ENCODE peak calls at places on chromosomes 3 and 15, in nine cellular contexts. X is tibial artery, I is A549, E is ovary, D is fibroblast of pulmonary artery, Z is fibroblast of lung, N is heart left ventricle, J is mammary epithelial cell, S is AG09309. Y is an unnamed sample.
A peak's percentile ranks its signal among the peaks of the same experiment; 100 is the strongest.

GRCh38 chr3:25652921-25653320 is 11.8 kb downstream of the TOP2B start:
- DNase-seq in X (no peak), E (no peak), D (no peak), I (no peak), J (no peak), S (no peak), Z (no peak), N (no peak), Y (no peak)

GRCh38 chr3:69425249-69425648 is 39.4 kb upstream of the FRMD4B start:
- DNase-seq in X (no peak), Z (peak; percentile 52), D (peak; percentile 66), E (no peak), J (peak; percentile 37), I (peak; percentile 7), N (peak; percentile 30), S (no peak), Y (no peak)

GRCh38 chr15:81373996-81374395 is at the start of gene TMC3:
- DNase-seq in X (no peak), S (no peak), E (no peak), D (no peak), J (no peak), I (no peak), Z (no peak), N (no peak), Y (no peak)

GRCh38 chr15:51312754-51313390 is 25.5 kb downstream of the CYP19A1 start:
- DNase-seq in I (no peak), N (no peak), D (peak; percentile 72), X (no peak), S (no peak), Z (no peak), E (no peak), J (peak; percentile 70), Y (no peak)

GRCh38 chr3:10116138-10116460 is 624 bp downstream of the BRK1 start:
- DNase-seq in Z (no peak), E (no peak), X (no peak), S (no peak), D (peak; percentile 33), N (no peak), J (peak; percentile 43), I (peak; percentile 12), Y (no peak)

GRCh38 chr15:48522123-48522522 is 123.4 kb downstream of the FBN1 start:
- DNase-seq in N (no peak), S (no peak), X (no peak), E (no peak), I (no peak), Z (no peak), J (no peak), D (no peak), Y (no peak)

GRCh38 chr15:101240364-101240763 is 11.5 kb downstream of the CHSY1 start:
- DNase-seq in X (no peak), S (peak; percentile 48), Z (peak; percentile 82), I (no peak), D (peak; percentile 85), J (no peak), N (no peak), E (no peak), Y (no peak)

GRCh38 chr3:195150194-195151118 is 120.5 kb downstream of the XXYLT1 start:
- DNase-seq in Z (peak; percentile 82), J (no peak), E (peak; percentile 69), S (no peak), I (no peak), X (peak; percentile 89), D (peak; percentile 95), N (peak; percentile 82), Y (no peak)

GRCh38 chr15:43523646-43524045 is 6.2 kb downstream of the MAP1A start:
- DNase-seq in N (no peak), J (no peak), X (no peak), S (no peak), Z (no peak), E (no peak), I (no peak), D (no peak), Y (no peak)

GRCh38 chr15:85750807-85751730 is 43.7 kb downstream of the KLHL25 start:
- DNase-seq in E (no peak), D (no peak), N (no peak), I (no peak), Z (peak; percentile 14), J (no peak), X (peak; percentile 74), S (no peak), Y (no peak)

GRCh38 chr15:85753261-85753660 is 41.5 kb downstream of the KLHL25 start:
- DNase-seq in Z (no peak), N (no peak), D (no peak), S (no peak), J (no peak), E (no peak), X (peak; percentile 15), I (no peak), Y (no peak)

GRCh38 chr15:85751731-85752421 is 42.8 kb downstream of the KLHL25 start:
- DNase-seq in Z (no peak), D (no peak), E (no peak), S (no peak), I (no peak), J (no peak), X (peak; percentile 67), N (no peak), Y (no peak)

GRCh38 chr15:85753791-85754452 is 40.8 kb downstream of the KLHL25 start:
- DNase-seq in I (no peak), E (no peak), S (no peak), N (no peak), Z (no peak), D (no peak), J (peak; percentile 37), X (peak; percentile 58), Y (no peak)

DNA sequence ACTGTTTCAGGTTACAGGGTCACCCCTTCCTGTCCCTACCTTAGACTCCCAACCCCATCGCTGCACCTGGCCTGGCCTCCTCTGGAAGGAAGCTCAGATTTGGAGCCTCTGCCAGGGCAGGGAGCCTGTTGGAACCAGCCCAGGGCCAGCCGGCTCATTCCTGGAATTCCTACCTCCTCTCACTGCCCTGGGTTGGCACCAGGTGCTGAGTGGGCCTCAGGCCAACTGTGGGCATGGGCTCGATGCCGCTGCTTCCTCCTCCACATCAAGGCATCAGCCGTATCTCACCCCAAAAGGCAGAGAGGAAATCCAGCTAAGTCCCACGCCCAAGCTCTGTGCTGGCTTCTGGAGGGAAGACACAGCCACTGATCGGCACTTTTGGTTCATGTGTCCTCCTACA is 42.1 kb downstream of the KLHL25 start:
- DNase-seq in J (peak; percentile 64), D (no peak), I (no peak), E (no peak), X (peak; percentile 65), N (no peak), S (no peak), Z (no peak), Y (no peak)
- TF ChIP-seq CTCF in J (no peak), D (no peak), I (no peak), E (no peak), X (no peak), N (no peak), S (no peak), Z (no peak), Y (no peak)

DNA sequence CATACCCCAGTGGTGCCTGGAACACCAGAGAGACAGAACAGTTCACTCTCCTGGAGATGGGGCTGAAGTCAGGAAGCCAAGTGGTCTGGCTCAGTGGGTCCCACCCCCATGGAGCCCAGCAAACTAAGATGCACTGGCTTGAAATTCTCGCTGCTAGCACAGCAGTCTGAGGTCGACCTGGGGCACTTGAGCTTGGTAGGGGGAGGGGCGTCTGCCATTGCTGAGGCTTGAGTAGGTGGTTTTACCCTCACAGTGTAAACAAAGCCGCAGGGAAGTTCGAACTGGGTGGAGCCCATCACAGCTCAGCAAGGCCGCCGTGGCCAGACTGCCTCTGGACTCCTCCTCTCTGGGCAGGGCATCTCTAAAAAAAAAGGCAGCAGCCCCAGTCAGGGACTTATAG is 272.0 kb downstream of the KLF13 start:
- DNase-seq in J (no peak), N (no peak), D (no peak), Z (peak; percentile 41), X (no peak), E (no peak), I (no peak), S (no peak), Y (no peak)
- TF ChIP-seq CTCF in J (no peak), N (no peak), D (no peak), Z (no peak), X (no peak), E (no peak), I (no peak), S (no peak), Y (no peak)

DNA sequence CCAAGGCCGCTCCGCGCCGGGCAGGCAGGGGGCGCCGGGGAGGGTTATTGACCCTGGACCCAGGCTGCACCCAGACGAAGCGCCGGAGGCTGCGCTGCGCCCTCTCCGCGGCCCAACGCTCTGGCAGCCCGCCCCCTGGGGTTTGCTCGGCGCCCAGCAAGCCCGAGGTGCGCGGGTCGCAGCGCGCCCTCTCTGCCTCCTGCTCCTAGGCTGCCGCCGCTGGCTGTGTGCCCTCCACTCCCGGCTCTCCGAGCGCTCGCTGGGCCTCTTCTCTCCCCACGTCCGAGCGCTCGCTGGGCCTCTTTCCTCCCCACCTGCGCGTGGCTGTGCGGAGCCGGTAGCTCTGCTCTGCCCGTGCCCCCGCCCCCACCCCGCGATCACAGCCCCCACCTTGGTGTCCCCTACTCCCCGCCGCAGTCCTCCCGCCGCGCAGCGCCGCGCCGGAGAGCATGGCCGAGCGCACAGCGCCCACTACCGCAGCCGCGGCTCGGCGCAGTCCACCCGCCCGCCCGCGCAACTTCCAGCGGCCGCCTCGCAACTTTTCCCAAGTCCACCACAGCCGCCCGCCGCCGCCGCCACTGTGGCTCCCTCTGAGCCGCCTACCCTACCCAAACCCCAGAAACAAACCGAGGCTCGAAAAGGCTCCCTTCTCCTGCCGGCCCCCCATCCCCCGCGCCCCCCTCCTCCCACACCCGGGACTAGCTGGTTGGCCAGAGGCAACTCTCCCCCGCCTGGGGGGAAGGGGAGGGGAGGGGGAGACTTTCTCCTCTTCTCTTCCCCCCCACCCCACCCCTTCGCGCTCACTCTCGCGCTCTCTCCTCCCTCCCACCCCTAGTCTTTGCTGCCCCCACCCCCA is 1.1 kb downstream of the MECOM start:
- DNase-seq in J (peak; percentile 73), I (peak; percentile 53), E (peak; percentile 38), N (peak; percentile 84), X (peak; percentile 75), S (no peak), Z (peak; percentile 82), D (peak; percentile 85), Y (no peak)
- TF ChIP-seq CTCF in J (peak; percentile 51), I (peak; percentile 45), E (no peak), N (peak; percentile 53), X (peak; percentile 50), S (peak; percentile 24), Z (peak; percentile 32), D (peak; percentile 28), Y (peak; percentile 36)

GRCh38 chr3:126083138-126083445 is 832 bp downstream of the SLC41A3 start:
- DNase-seq in I (peak; percentile 7), J (no peak), N (no peak), S (no peak), Z (no peak), D (no peak), X (no peak), E (no peak), Y (no peak)

GRCh38 chr3:126084667-126085180 is 800 bp upstream of the SLC41A3 start:
- DNase-seq in X (no peak), S (no peak), E (no peak), J (no peak), N (no peak), I (no peak), D (no peak), Z (no peak), Y (no peak)

GRCh38 chr3:126085276-126085675 is 1.4 kb upstream of the SLC41A3 start:
- DNase-seq in D (no peak), I (no peak), N (no peak), E (no peak), Z (no peak), J (no peak), X (no peak), S (no peak), Y (no peak)

GRCh38 chr3:126083511-126083912 is 412 bp downstream of the SLC41A3 start:
- DNase-seq in N (no peak), I (peak; percentile 35), X (no peak), E (peak; percentile 40), D (no peak), J (peak; percentile 39), Z (peak; percentile 22), S (no peak), Y (no peak)

GRCh38 chr3:126083913-126084514 is at the start of gene SLC41A3:
- DNase-seq in I (peak; percentile 55), X (peak; percentile 96), N (peak; percentile 92), E (peak; percentile 85), S (peak; percentile 20), J (peak; percentile 81), D (peak; percentile 74), Z (peak; percentile 77), Y (peak; percentile 47)
- TF ChIP-seq CTCF in I (peak; percentile 38), X (peak; percentile 35), N (peak; percentile 53), E (no peak), S (peak; percentile 47), J (peak; percentile 60), D (peak; percentile 37), Z (peak; percentile 54), Y (peak; percentile 46)